ENCODE peak calls at places on chromosome 17, in ten cellular contexts. J is NCI-H526 treated with DMSO at 0.1 percent for 48 hours; F is IMR-90; B is fibroblast of mammary gland; C is NCI-H345; U is activated naive CD8-positive, alpha-beta T cell treated with anti-CD3 and anti-CD28 coated beads, Interleukin-2, amount 50 U/mL, for 24 hours; T is breast epithelium; V is ovary; O is C1 segment of cervical spinal cord; R is CMK. M is an unnamed sample.

GRCh38 chr17:78719630-78720298 is 62.3 kb downstream of the CYTH1 start:
- DNase-seq in J (no peak), F (no peak), B (no peak), C (no peak), U (no peak), T (no peak), V (no peak), O (no peak), R (no peak), M (no peak)

GRCh38 chr17:57875109-57876022 is 25.5 kb upstream of the MRPS23 start:
- DNase-seq in J (no peak), F (peak), B (peak), C (no peak), U (no peak), T (peak), V (peak), O (peak), R (no peak), M (peak)

GRCh38 chr17:82217530-82218204 is 5.0 kb upstream of the CCDC57 start:
- DNase-seq in J (no peak), F (peak), B (peak), C (no peak), U (no peak), T (no peak), V (no peak), O (peak), R (peak), M (peak)

GRCh38 chr17:19337712-19338023 is 24.9 kb downstream of the B9D1 start:
- DNase-seq in J (no peak), F (no peak), B (no peak), C (no peak), U (no peak), T (no peak), V (no peak), O (no peak), R (no peak), M (no peak)

GRCh38 chr17:15999974-16000827 is 577 bp downstream of the TTC19 start:
- DNase-seq in J (peak), F (peak), B (peak), C (peak), U (no peak), T (no peak), V (no peak), O (no peak), R (no peak), M (no peak)

GRCh38 chr17:57197672-57198071 is 58.7 kb upstream of the MSI2 start:
- DNase-seq in J (no peak), F (no peak), B (no peak), C (no peak), U (no peak), T (no peak), V (no peak), O (no peak), R (no peak), M (no peak)

GRCh38 chr17:37392024-37392590 is 14.5 kb downstream of the ACACA start:
- DNase-seq in J (no peak), F (peak), B (peak), C (no peak), U (no peak), T (no peak), V (no peak), O (no peak), R (no peak), M (no peak)

GRCh38 chr17:69084911-69085310 is 24.2 kb upstream of the ABCA9 start:
- DNase-seq in J (peak), F (no peak), B (no peak), C (no peak), U (no peak), T (no peak), V (no peak), O (no peak), R (no peak), M (no peak)

GRCh38 chr17:73271078-73271477 is 9.4 kb upstream of the CPSF4L start:
- DNase-seq in J (no peak), F (no peak), B (no peak), C (peak), U (no peak), T (no peak), V (no peak), O (no peak), R (no peak), M (no peak)

GRCh38 chr17:58156839-58157803 is 8.9 kb downstream of the OR4D1 start:
- DNase-seq in J (peak), F (no peak), B (no peak), C (peak), U (peak), T (no peak), V (no peak), O (peak), R (no peak), M (peak)

GRCh38 chr17:41868568-41868967 is 3.3 kb upstream of the KLHL11 start:
- DNase-seq in J (no peak), F (no peak), B (no peak), C (no peak), U (no peak), T (no peak), V (no peak), O (no peak), R (no peak), M (no peak)

GRCh38 chr17:18314731-18315497 is at the start of the genes SMCR8 and TOP3A:
- DNase-seq in J (peak), F (peak), B (peak), C (peak), U (peak), T (peak), V (peak), O (peak), R (peak), M (peak)

GRCh38 chr17:64067642-64068041 is 47.2 kb upstream of the ICAM2 start:
- DNase-seq in J (no peak), F (peak), B (no peak), C (no peak), U (no peak), T (no peak), V (no peak), O (no peak), R (no peak), M (no peak)

GRCh38 chr17:15917439-15918027 is 27.4 kb upstream of the ADORA2B start:
- DNase-seq in J (no peak), F (no peak), B (no peak), C (no peak), U (no peak), T (no peak), V (no peak), O (no peak), R (no peak), M (no peak)

GRCh38 chr17:45371414-45372324 is 54.8 kb upstream of the MAP3K14 start:
- DNase-seq in J (no peak), F (peak), B (peak), C (no peak), U (peak), T (peak), V (peak), O (peak), R (no peak), M (peak)

GRCh38 chr17:48579738-48580543 is 1.8 kb upstream of the HOXB4 start:
- DNase-seq in J (no peak), F (peak), B (no peak), C (peak), U (no peak), T (no peak), V (no peak), O (no peak), R (no peak), M (no peak)

GRCh38 chr17:63966646-63967265 is 6.0 kb downstream of the SCN4A start:
- DNase-seq in J (no peak), F (no peak), B (no peak), C (no peak), U (peak), T (no peak), V (no peak), O (no peak), R (no peak), M (no peak)

GRCh38 chr17:16007439-16007838 is 7.8 kb downstream of the TTC19 start:
- DNase-seq in J (no peak), F (no peak), B (no peak), C (no peak), U (no peak), T (no peak), V (no peak), O (no peak), R (no peak), M (no peak)

GRCh38 chr17:61249649-61250301 is 149.9 kb upstream of the TBX2 start:
- DNase-seq in J (no peak), F (no peak), B (no peak), C (no peak), U (no peak), T (no peak), V (no peak), O (no peak), R (no peak), M (no peak)

M was measured in psoas muscle.